ENCODE peak calls at places on chromosomes 16 and 17, in eight cellular contexts. A is HL-60, Z is AG04450, K is stomach, G is dorsolateral prefrontal cortex, H is neural progenitor cell, Y is aorta, Q is left ventricle myocardium inferior. S is an unnamed sample.

GRCh38 chr17:39450847-39451581 is at the start of gene MED1:
- DNase-seq in A (peak), Z (peak), K (peak), G (peak), H (peak), Y (peak), Q (peak), S (peak)

GRCh38 chr17:2906907-2907306 is 110.7 kb downstream of the RAP1GAP2 start:
- DNase-seq in A (no peak), Z (no peak), K (no peak), G (no peak), H (no peak), Y (no peak), Q (no peak), S (no peak)

GRCh38 chr16:15881794-15882379 is 6.5 kb downstream of the CEP20 start:
- DNase-seq in A (no peak), Z (no peak), K (no peak), G (no peak), H (no peak), Y (peak), Q (no peak), S (no peak)

GRCh38 chr16:28981517-28981916 is 3.3 kb upstream of the LAT start:
- DNase-seq in A (peak), Z (no peak), K (no peak), G (no peak), H (peak), Y (no peak), Q (no peak), S (peak)

GRCh38 chr17:42684033-42684625 is 1.8 kb downstream of the CNTNAP1 start:
- DNase-seq in A (no peak), Z (no peak), K (peak), G (no peak), H (no peak), Y (no peak), Q (no peak), S (no peak)

GRCh38 chr17:38870259-38871165 is 654 bp downstream of the LASP1 start:
- DNase-seq in A (peak), Z (no peak), K (peak), G (peak), H (peak), Y (peak), Q (peak), S (peak)

GRCh38 chr16:56747486-56748045 is 17.6 kb downstream of the NUP93 start:
- DNase-seq in A (no peak), Z (no peak), K (no peak), G (no peak), H (peak), Y (no peak), Q (no peak), S (no peak)

GRCh38 chr17:51189628-51190027 is 23.4 kb downstream of the NME2 start:
- DNase-seq in A (no peak), Z (no peak), K (no peak), G (no peak), H (no peak), Y (no peak), Q (no peak), S (no peak)

GRCh38 chr16:70675851-70676513 is 9.9 kb downstream of the MTSS2 start:
- DNase-seq in A (no peak), Z (no peak), K (no peak), G (peak), H (no peak), Y (peak), Q (peak), S (no peak)

GRCh38 chr17:73924488-73925186 is 278.8 kb upstream of the RPL38 start:
- DNase-seq in A (no peak), Z (no peak), K (no peak), G (no peak), H (peak), Y (no peak), Q (no peak), S (no peak)

GRCh38 chr17:37816951-37817350 is 72.1 kb upstream of the HNF1B start:
- DNase-seq in A (no peak), Z (no peak), K (no peak), G (no peak), H (no peak), Y (no peak), Q (no peak), S (no peak)

GRCh38 chr17:40694584-40694983 is 9.0 kb downstream of the KRT24 start:
- DNase-seq in A (no peak), Z (no peak), K (no peak), G (no peak), H (no peak), Y (no peak), Q (no peak), S (no peak)

GRCh38 chr16:51490866-51491265 is 339.8 kb upstream of the SALL1 start:
- DNase-seq in A (no peak), Z (no peak), K (no peak), G (no peak), H (no peak), Y (no peak), Q (no peak), S (no peak)

GRCh38 chr17:74239169-74239568 is 25.8 kb downstream of the TTYH2 start:
- DNase-seq in A (peak), Z (no peak), K (no peak), G (no peak), H (no peak), Y (no peak), Q (peak), S (no peak)

GRCh38 chr17:77746901-77747620 is 211.4 kb upstream of the TNRC6C start:
- DNase-seq in A (no peak), Z (no peak), K (no peak), G (no peak), H (peak), Y (no peak), Q (no peak), S (no peak)

GRCh38 chr17:77750427-77751043 is 208.0 kb upstream of the TNRC6C start:
- DNase-seq in A (no peak), Z (no peak), K (no peak), G (peak), H (no peak), Y (no peak), Q (no peak), S (no peak)

GRCh38 chr17:77746391-77746790 is 212.1 kb upstream of the TNRC6C start:
- DNase-seq in A (no peak), Z (no peak), K (no peak), G (no peak), H (peak), Y (no peak), Q (no peak), S (no peak)

GRCh38 chr17:77748436-77748835 is 210.1 kb upstream of the TNRC6C start:
- DNase-seq in A (no peak), Z (no peak), K (no peak), G (peak), H (no peak), Y (no peak), Q (no peak), S (no peak)

DNA sequence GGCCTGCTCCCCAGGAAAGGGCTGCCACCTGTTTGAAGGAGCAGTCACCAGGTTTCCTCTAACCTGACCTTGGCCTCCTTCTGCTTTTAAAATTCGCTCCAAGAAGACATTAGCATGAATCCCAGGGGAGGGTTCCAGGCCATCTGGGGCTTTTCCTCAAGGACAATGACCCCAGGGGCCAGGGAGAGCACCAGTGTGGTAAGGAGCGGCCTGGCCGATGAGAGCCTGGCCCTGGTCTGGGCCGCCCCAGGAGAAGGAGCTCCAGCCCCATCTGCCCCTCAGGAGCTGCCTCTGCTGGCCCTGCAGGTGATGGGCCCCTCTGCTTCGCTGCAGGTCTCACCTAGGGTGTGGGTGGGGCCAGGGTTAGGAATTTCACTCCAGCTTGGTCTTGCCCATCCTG is 209.2 kb upstream of the TNRC6C start:
- DNase-seq in A (no peak), Z (no peak), K (no peak), G (peak), H (no peak), Y (peak), Q (no peak), S (no peak)
- H3K27ac ChIP-seq in A (no peak), Z (no peak), K (no peak), G (no peak), H (no peak), Y (no peak), Q (no peak), S (no peak)

GRCh38 chr16:84593825-84594724 is 23.8 kb downstream of the COTL1 start:
- DNase-seq in A (peak), Z (no peak), K (peak), G (no peak), H (no peak), Y (no peak), Q (no peak), S (peak)
- H3K27ac ChIP-seq in A (peak), Z (no peak), K (peak), G (peak), H (no peak), Y (no peak), Q (no peak), S (peak)

DNA sequence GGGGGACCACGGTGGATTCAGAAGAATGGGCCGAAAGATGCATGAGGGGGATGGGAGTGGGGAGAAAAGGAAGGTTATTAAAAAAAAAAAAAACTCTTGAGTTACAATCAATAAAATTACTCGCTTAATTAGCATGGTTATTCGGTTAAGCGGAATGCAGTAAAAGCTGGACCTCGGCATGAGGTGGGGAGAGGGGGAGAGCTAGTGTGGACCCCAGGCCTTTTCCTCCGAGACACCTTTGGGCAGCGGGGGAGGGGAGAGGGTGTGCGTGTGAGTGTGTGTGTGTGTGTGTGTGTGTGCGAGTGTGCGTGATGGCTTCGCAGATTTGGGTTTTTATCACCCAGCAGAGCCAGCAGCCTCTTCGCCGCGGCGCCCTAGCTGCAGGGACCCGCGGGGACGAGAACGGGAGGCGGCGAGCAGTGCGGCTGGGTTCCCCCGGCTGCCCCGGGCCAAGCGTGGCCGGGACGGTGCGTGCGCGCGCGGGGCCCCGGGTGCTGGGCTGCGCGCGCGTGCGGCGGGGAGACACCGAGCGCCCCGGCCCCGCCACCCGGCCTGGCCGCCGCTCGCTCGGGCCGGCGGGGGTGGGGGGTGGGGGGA is 3.7 kb downstream of the BAHCC1 start:
- DNase-seq in A (peak), Z (no peak), K (no peak), G (no peak), H (peak), Y (no peak), Q (no peak), S (no peak)
- H3K27ac ChIP-seq in A (peak), Z (peak), K (peak), G (peak), H (no peak), Y (peak), Q (peak), S (no peak)

GRCh38 chr17:79729761-79730160 is 982 bp upstream of the ENPP7 start:
- DNase-seq in A (no peak), Z (no peak), K (no peak), G (no peak), H (no peak), Y (no peak), Q (no peak), S (no peak)
- H3K27ac ChIP-seq in A (no peak), Z (no peak), K (no peak), G (no peak), H (no peak), Y (no peak), Q (no peak), S (no peak)

GRCh38 chr16:75012380-75013081 is 13.7 kb downstream of the ZNRF1 start:
- DNase-seq in A (no peak), Z (no peak), K (no peak), G (no peak), H (no peak), Y (no peak), Q (no peak), S (no peak)

GRCh38 chr16:75014318-75014717 is 15.5 kb downstream of the ZNRF1 start:
- DNase-seq in A (no peak), Z (no peak), K (no peak), G (no peak), H (no peak), Y (no peak), Q (no peak), S (no peak)

GRCh38 chr16:75010427-75010826 is 11.6 kb downstream of the ZNRF1 start:
- DNase-seq in A (no peak), Z (no peak), K (no peak), G (no peak), H (no peak), Y (no peak), Q (no peak), S (no peak)

GRCh38 chr16:75007443-75007842 is 8.6 kb downstream of the ZNRF1 start:
- DNase-seq in A (no peak), Z (no peak), K (no peak), G (no peak), H (no peak), Y (no peak), Q (no peak), S (no peak)

DNA sequence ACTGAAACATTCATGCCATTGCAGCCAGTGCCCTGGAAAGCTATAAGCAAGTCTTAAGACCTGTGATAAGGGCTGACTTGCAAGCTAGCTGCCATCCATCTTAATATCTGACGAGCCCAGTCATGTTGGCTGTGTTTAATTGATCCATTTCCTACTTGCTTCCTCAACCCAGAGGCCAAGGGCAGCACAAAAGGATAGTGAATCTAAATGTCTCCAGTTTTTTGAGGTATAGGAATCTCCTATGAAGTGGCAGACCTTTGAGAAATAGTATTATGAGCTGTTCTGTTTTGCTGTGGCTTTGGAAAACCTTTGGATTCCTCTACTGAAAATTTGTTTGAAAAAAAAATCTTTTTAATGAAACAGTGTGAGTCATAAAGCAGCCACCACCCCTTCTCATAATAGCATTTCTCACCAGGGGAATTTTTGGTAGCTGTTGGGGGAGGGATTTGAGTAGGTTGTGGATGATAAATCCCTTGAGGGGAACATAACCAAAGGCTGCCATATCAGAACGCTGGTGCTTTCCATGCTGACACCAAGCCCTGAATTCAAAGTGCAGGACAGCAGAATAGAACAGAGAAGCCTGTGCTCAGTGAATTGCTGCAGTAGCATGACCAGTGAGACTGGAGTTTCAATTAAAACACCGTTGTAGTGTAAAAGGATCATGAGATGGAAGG is 12.9 kb downstream of the ZNRF1 start:
- DNase-seq in A (no peak), Z (peak), K (no peak), G (no peak), H (no peak), Y (no peak), Q (no peak), S (no peak)
- H3K27ac ChIP-seq in A (no peak), Z (peak), K (peak), G (peak), H (no peak), Y (peak), Q (peak), S (no peak)

DNA sequence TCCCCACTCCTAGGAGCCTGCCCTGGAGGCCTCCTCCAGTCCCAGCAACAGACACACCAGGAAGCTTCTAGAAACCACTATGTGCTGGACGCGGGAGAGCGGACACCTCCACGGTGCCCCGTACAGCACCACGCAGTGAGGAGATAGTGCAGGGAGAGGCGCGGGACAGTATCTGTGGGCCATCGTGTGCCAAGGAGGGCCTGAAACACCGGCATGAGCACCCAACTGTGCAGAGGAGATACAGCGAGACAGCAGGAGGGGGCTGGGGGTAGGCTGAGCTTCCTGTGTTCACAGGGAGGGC is 57.7 kb downstream of the ZNF778 start:
- DNase-seq in A (no peak), Z (no peak), K (no peak), G (no peak), H (no peak), Y (no peak), Q (no peak), S (no peak)
- H3K27ac ChIP-seq in A (no peak), Z (no peak), K (no peak), G (no peak), H (no peak), Y (no peak), Q (no peak), S (no peak)